ENCODE peak calls at places on chromosomes 2 and 18, in nine cellular contexts. H, Z, S, K, A, J, D, N and Y are unnamed samples.

GRCh38 chr2:74496997-74497776 is 2.2 kb downstream of the LBX2 start:
- DNase-seq in Z (no peak), K (no peak), J (no peak), D (no peak), A (no peak), H (no peak), S (no peak), N (no peak), Y (no peak)

GRCh38 chr2:70086278-70086837 is 919 bp upstream of the PCBP1 start:
- DNase-seq in A (peak), Z (peak), S (peak), K (peak), D (peak), N (peak), J (peak), H (no peak), Y (no peak)

GRCh38 chr2:172300851-172301250 is 126.5 kb upstream of the ITGA6 start:
- DNase-seq in S (no peak), H (no peak), D (no peak), J (no peak), Z (no peak), N (no peak), A (no peak), K (no peak), Y (no peak)

GRCh38 chr2:238927746-238928519 is 80.0 kb downstream of the TWIST2 start:
- DNase-seq in H (no peak), S (no peak), J (no peak), K (peak), A (peak), D (no peak), Z (no peak), N (no peak), Y (no peak)

GRCh38 chr18:75003764-75004690 is 204.9 kb downstream of the PTGR3 start:
- DNase-seq in J (no peak), D (no peak), K (no peak), A (no peak), H (no peak), Z (no peak), S (no peak), N (no peak), Y (no peak)

GRCh38 chr18:67845035-67845434 is 328.5 kb upstream of the DSEL start:
- DNase-seq in N (no peak), K (no peak), D (no peak), Z (no peak), H (no peak), S (no peak), J (no peak), A (no peak), Y (no peak)

GRCh38 chr18:42617086-42617725 is 498.3 kb downstream of the RIT2 start:
- DNase-seq in Z (no peak), N (no peak), H (no peak), A (no peak), K (no peak), J (no peak), S (no peak), D (no peak), Y (no peak)

GRCh38 chr2:7633556-7634153 is 716.4 kb downstream of the RNF144A start:
- DNase-seq in Z (no peak), H (no peak), D (no peak), J (no peak), S (no peak), K (no peak), N (no peak), A (no peak), Y (no peak)

GRCh38 chr2:206211657-206212255 is 52.1 kb downstream of the EEF1B2 start:
- DNase-seq in J (no peak), N (no peak), D (no peak), S (no peak), Z (peak), H (peak), A (no peak), K (no peak), Y (peak)

GRCh38 chr2:203394519-203395227 is 66.5 kb downstream of the ABI2 start:
- DNase-seq in N (no peak), Z (no peak), K (no peak), A (no peak), D (no peak), J (no peak), S (no peak), H (no peak), Y (no peak)
- TF ChIP-seq CTCF in N (no peak), Z (no peak), K (no peak), A (no peak), D (peak), J (no peak), S (no peak), H (no peak), Y (no peak)

GRCh38 chr2:16725549-16725948 is 59.9 kb upstream of the CYRIA start:
- DNase-seq in N (no peak), Z (no peak), H (no peak), S (no peak), J (no peak), A (no peak), K (no peak), D (no peak), Y (no peak)

GRCh38 chr2:16719409-16719808 is 53.8 kb upstream of the CYRIA start:
- DNase-seq in S (no peak), K (no peak), Z (no peak), J (no peak), D (no peak), A (no peak), H (no peak), N (no peak), Y (no peak)

GRCh38 chr2:16726147-16726546 is 60.5 kb upstream of the CYRIA start:
- DNase-seq in K (no peak), D (no peak), J (no peak), A (no peak), H (no peak), N (no peak), Z (no peak), S (no peak), Y (no peak)

GRCh38 chr2:16722121-16722520 is 56.5 kb upstream of the CYRIA start:
- DNase-seq in N (no peak), H (no peak), A (no peak), Z (no peak), J (no peak), D (no peak), S (no peak), K (no peak), Y (no peak)

GRCh38 chr2:16722677-16723076 is 57.0 kb upstream of the CYRIA start:
- DNase-seq in S (no peak), K (no peak), A (no peak), J (no peak), Z (no peak), D (no peak), H (no peak), N (no peak), Y (no peak)
- TF ChIP-seq CTCF in S (no peak), K (no peak), A (no peak), J (no peak), Z (no peak), D (no peak), H (peak), N (no peak), Y (no peak)

GRCh38 chr2:179911569-179911968 is 50.2 kb upstream of the ZNF385B start:
- DNase-seq in A (no peak), Z (no peak), K (no peak), N (no peak), D (no peak), H (no peak), J (no peak), S (no peak), Y (no peak)
- TF ChIP-seq CTCF in A (no peak), Z (no peak), K (no peak), N (no peak), D (no peak), H (no peak), J (no peak), S (no peak), Y (no peak)

DNA sequence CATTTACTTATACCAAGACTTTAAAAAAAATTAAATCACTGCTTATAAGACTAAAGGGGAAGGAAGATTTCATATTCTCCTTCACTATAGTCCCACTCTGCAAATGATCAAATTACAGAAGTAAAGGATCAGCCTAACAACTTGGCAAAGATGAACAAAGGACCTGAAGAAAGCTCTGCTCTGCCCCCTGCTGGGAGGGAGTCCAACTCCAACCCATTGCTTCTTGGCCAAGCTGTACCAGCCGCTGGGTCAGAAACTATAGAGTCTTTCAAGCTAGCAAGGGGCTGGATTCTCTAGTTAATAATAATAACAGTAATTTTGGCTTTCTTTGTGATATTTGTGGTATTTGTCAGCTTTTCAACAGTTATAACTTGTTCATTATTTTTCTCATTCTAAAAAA is 927.0 kb upstream of the CRIM1 start:
- DNase-seq in A (no peak), D (peak), Z (no peak), N (no peak), S (peak), J (peak), K (no peak), H (no peak), Y (no peak)
- TF ChIP-seq CTCF in A (peak), D (peak), Z (peak), N (peak), S (peak), J (peak), K (no peak), H (peak), Y (peak)

GRCh38 chr2:11420671-11421070 is 45.3 kb downstream of the E2F6 start:
- DNase-seq in A (no peak), D (no peak), S (no peak), K (no peak), J (no peak), N (no peak), Z (no peak), H (no peak), Y (no peak)
- TF ChIP-seq CTCF in A (no peak), D (no peak), S (no peak), K (no peak), J (no peak), N (no peak), Z (no peak), H (no peak), Y (no peak)

DNA sequence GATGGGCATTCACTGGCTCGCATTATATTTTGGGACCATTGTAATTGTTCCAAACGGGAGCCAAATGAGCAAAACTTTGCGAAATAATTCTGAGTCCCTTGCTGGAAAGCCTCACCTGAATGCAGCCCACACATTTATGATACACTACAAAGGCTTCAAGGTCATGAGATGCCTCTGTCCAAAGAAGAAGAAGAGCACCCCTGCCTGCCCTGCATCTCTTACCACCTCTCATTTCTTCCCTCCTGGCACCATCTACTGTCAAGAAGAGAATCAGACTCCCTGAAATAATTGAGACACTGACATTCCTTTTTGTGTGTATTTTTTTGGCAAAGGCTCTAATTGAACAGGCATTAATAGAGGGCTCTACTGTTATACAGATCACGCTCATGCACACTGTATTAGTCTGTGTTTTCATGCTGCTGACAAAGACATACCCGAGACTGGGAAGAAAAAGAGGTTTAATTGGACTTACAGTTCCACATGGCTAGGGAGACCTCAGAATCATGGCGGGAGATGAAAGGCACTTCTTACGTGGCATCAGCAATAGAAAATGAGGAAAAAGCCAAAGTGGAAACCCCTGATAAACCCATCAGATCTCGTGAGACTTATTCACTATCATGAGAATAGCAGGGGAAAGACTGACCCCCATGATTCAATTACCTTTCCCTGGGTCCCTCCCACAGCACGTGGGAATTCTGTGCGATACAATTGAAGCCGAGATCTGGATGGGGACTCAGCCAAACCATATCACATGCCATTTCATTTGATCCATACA is 176.3 kb downstream of the ALPK2 start:
- DNase-seq in J (no peak), Z (no peak), D (no peak), S (no peak), K (no peak), H (no peak), A (no peak), N (no peak), Y (no peak)
- TF ChIP-seq CTCF in J (no peak), Z (no peak), D (no peak), S (no peak), K (no peak), H (no peak), A (no peak), N (no peak), Y (no peak)